ENCODE peak calls at places on chromosomes 5 and 9, in seven cellular contexts. One of them, this sample, is unnamed.

GRCh38 chr5:78569441-78569840 is 79.1 kb downstream of the LHFPL2 start:
- DNase-seq in AG04450: peak
- DNase-seq in brain microvascular endothelial cell: peak
- DNase-seq in foreskin fibroblast: peak
- DNase-seq in astrocyte: peak
- DNase-seq in Karpas-422: no peak
- DNase-seq in skeletal muscle cell: peak
- DNase-seq in this sample: peak

GRCh38 chr9:121292801-121293241 is 24.9 kb downstream of the GSN start:
- DNase-seq in AG04450: no peak
- DNase-seq in brain microvascular endothelial cell: no peak
- DNase-seq in foreskin fibroblast: no peak
- DNase-seq in astrocyte: no peak
- DNase-seq in Karpas-422: no peak
- DNase-seq in skeletal muscle cell: no peak
- DNase-seq in this sample: no peak

GRCh38 chr5:76709762-76710161 is 6.2 kb upstream of the F2R start:
- DNase-seq in AG04450: no peak
- DNase-seq in brain microvascular endothelial cell: no peak
- DNase-seq in foreskin fibroblast: peak
- DNase-seq in astrocyte: peak
- DNase-seq in Karpas-422: no peak
- DNase-seq in skeletal muscle cell: peak
- DNase-seq in this sample: peak

GRCh38 chr5:149651686-149652085 is 70.4 kb downstream of the ARHGEF37 start:
- DNase-seq in AG04450: no peak
- DNase-seq in brain microvascular endothelial cell: no peak
- DNase-seq in foreskin fibroblast: no peak
- DNase-seq in astrocyte: no peak
- DNase-seq in Karpas-422: no peak
- DNase-seq in skeletal muscle cell: no peak
- DNase-seq in this sample: no peak

GRCh38 chr5:164600166-164600715 is 1094.8 kb downstream of the MAT2B start:
- DNase-seq in AG04450: peak
- DNase-seq in brain microvascular endothelial cell: no peak
- DNase-seq in foreskin fibroblast: no peak
- DNase-seq in astrocyte: peak
- DNase-seq in Karpas-422: no peak
- DNase-seq in skeletal muscle cell: peak
- DNase-seq in this sample: peak

GRCh38 chr5:12017037-12017436 is 112.8 kb upstream of the CTNND2 start:
- DNase-seq in AG04450: no peak
- DNase-seq in brain microvascular endothelial cell: no peak
- DNase-seq in foreskin fibroblast: no peak
- DNase-seq in astrocyte: no peak
- DNase-seq in Karpas-422: no peak
- DNase-seq in skeletal muscle cell: no peak
- DNase-seq in this sample: no peak

GRCh38 chr9:109487247-109487646 is 10.9 kb downstream of the PTPN3 start:
- DNase-seq in AG04450: no peak
- DNase-seq in brain microvascular endothelial cell: no peak
- DNase-seq in foreskin fibroblast: no peak
- DNase-seq in astrocyte: no peak
- DNase-seq in Karpas-422: no peak
- DNase-seq in skeletal muscle cell: no peak
- DNase-seq in this sample: no peak

GRCh38 chr5:150313921-150314716 is 11.4 kb upstream of the ARSI start:
- DNase-seq in AG04450: no peak
- DNase-seq in brain microvascular endothelial cell: no peak
- DNase-seq in foreskin fibroblast: no peak
- DNase-seq in astrocyte: no peak
- DNase-seq in Karpas-422: no peak
- DNase-seq in skeletal muscle cell: no peak
- DNase-seq in this sample: no peak

GRCh38 chr9:121537283-121537682 is 37.6 kb upstream of the GGTA1 start:
- DNase-seq in AG04450: no peak
- DNase-seq in brain microvascular endothelial cell: no peak
- DNase-seq in foreskin fibroblast: no peak
- DNase-seq in astrocyte: no peak
- DNase-seq in Karpas-422: no peak
- DNase-seq in skeletal muscle cell: no peak
- DNase-seq in this sample: peak

GRCh38 chr5:151696470-151697061 is 9.9 kb upstream of the SPARC start:
- DNase-seq in AG04450: peak
- DNase-seq in brain microvascular endothelial cell: peak
- DNase-seq in foreskin fibroblast: peak
- DNase-seq in astrocyte: peak
- DNase-seq in Karpas-422: no peak
- DNase-seq in skeletal muscle cell: peak
- DNase-seq in this sample: peak

GRCh38 chr5:157549954-157550549 is 25.5 kb downstream of the ADAM19 start:
- DNase-seq in AG04450: no peak
- DNase-seq in brain microvascular endothelial cell: no peak
- DNase-seq in foreskin fibroblast: no peak
- DNase-seq in astrocyte: no peak
- DNase-seq in Karpas-422: no peak
- DNase-seq in skeletal muscle cell: no peak
- DNase-seq in this sample: no peak

GRCh38 chr5:9513825-9514224 is 32.0 kb downstream of the SEMA5A start:
- DNase-seq in AG04450: no peak
- DNase-seq in brain microvascular endothelial cell: peak
- DNase-seq in foreskin fibroblast: peak
- DNase-seq in astrocyte: no peak
- DNase-seq in Karpas-422: no peak
- DNase-seq in skeletal muscle cell: no peak
- DNase-seq in this sample: peak

GRCh38 chr5:178203670-178204204 is 596 bp upstream of the HNRNPAB start:
- DNase-seq in AG04450: no peak
- DNase-seq in brain microvascular endothelial cell: no peak
- DNase-seq in foreskin fibroblast: no peak
- DNase-seq in astrocyte: no peak
- DNase-seq in Karpas-422: no peak
- DNase-seq in skeletal muscle cell: no peak
- DNase-seq in this sample: no peak

GRCh38 chr5:109558364-109558763 is 131.4 kb upstream of the MAN2A1 start:
- DNase-seq in AG04450: no peak
- DNase-seq in brain microvascular endothelial cell: no peak
- DNase-seq in foreskin fibroblast: no peak
- DNase-seq in astrocyte: peak
- DNase-seq in Karpas-422: no peak
- DNase-seq in skeletal muscle cell: no peak
- DNase-seq in this sample: no peak

GRCh38 chr9:101270325-101270701 is 114.5 kb downstream of the BAAT start:
- DNase-seq in AG04450: no peak
- DNase-seq in brain microvascular endothelial cell: no peak
- DNase-seq in foreskin fibroblast: no peak
- DNase-seq in astrocyte: no peak
- DNase-seq in Karpas-422: no peak
- DNase-seq in skeletal muscle cell: no peak
- DNase-seq in this sample: no peak

GRCh38 chr5:179060116-179061008 is at the start of gene ZNF354C:
- DNase-seq in AG04450: peak
- DNase-seq in brain microvascular endothelial cell: peak
- DNase-seq in foreskin fibroblast: peak
- DNase-seq in astrocyte: peak
- DNase-seq in Karpas-422: no peak
- DNase-seq in skeletal muscle cell: peak
- DNase-seq in this sample: peak

GRCh38 chr9:98707158-98708102 is 1.3 kb downstream of the GABBR2 start:
- DNase-seq in AG04450: peak
- DNase-seq in brain microvascular endothelial cell: peak
- DNase-seq in foreskin fibroblast: peak
- DNase-seq in astrocyte: peak
- DNase-seq in Karpas-422: no peak
- DNase-seq in skeletal muscle cell: peak
- DNase-seq in this sample: peak

GRCh38 chr9:34049630-34050384 is 1.1 kb upstream of the UBAP2 start:
- DNase-seq in AG04450: no peak
- DNase-seq in brain microvascular endothelial cell: no peak
- DNase-seq in foreskin fibroblast: no peak
- DNase-seq in astrocyte: no peak
- DNase-seq in Karpas-422: no peak
- DNase-seq in skeletal muscle cell: no peak
- DNase-seq in this sample: no peak

GRCh38 chr9:27726244-27727141 is 153.2 kb upstream of the C9orf72 start:
- DNase-seq in AG04450: peak
- DNase-seq in brain microvascular endothelial cell: peak
- DNase-seq in foreskin fibroblast: no peak
- DNase-seq in astrocyte: peak
- DNase-seq in Karpas-422: peak
- DNase-seq in skeletal muscle cell: peak
- DNase-seq in this sample: peak

GRCh38 chr5:174371600-174372094 is 326.1 kb downstream of the NSG2 start:
- DNase-seq in AG04450: no peak
- DNase-seq in brain microvascular endothelial cell: peak
- DNase-seq in foreskin fibroblast: no peak
- DNase-seq in astrocyte: peak
- DNase-seq in Karpas-422: no peak
- DNase-seq in skeletal muscle cell: no peak
- DNase-seq in this sample: peak

GRCh38 chr5:143506881-143507552 is 103.5 kb upstream of the NR3C1 start:
- DNase-seq in AG04450: peak
- DNase-seq in brain microvascular endothelial cell: peak
- DNase-seq in foreskin fibroblast: peak
- DNase-seq in astrocyte: peak
- DNase-seq in Karpas-422: no peak
- DNase-seq in skeletal muscle cell: peak
- DNase-seq in this sample: peak
- H3K4me3 ChIP-seq in AG04450: no peak
- H3K4me3 ChIP-seq in brain microvascular endothelial cell: no peak
- H3K4me3 ChIP-seq in foreskin fibroblast: no peak
- H3K4me3 ChIP-seq in astrocyte: no peak
- H3K4me3 ChIP-seq in Karpas-422: no peak
- H3K4me3 ChIP-seq in skeletal muscle cell: no peak
- H3K4me3 ChIP-seq in this sample: no peak

GRCh38 chr5:170693701-170694100 is 89.8 kb upstream of the GABRP start:
- DNase-seq in AG04450: no peak
- DNase-seq in brain microvascular endothelial cell: no peak
- DNase-seq in foreskin fibroblast: no peak
- DNase-seq in astrocyte: no peak
- DNase-seq in Karpas-422: no peak
- DNase-seq in skeletal muscle cell: no peak
- DNase-seq in this sample: no peak

GRCh38 chr5:170697031-170697430 is 86.5 kb upstream of the GABRP start:
- DNase-seq in AG04450: no peak
- DNase-seq in brain microvascular endothelial cell: no peak
- DNase-seq in foreskin fibroblast: no peak
- DNase-seq in astrocyte: no peak
- DNase-seq in Karpas-422: no peak
- DNase-seq in skeletal muscle cell: no peak
- DNase-seq in this sample: no peak

GRCh38 chr5:170694911-170695310 is 88.6 kb upstream of the GABRP start:
- DNase-seq in AG04450: no peak
- DNase-seq in brain microvascular endothelial cell: no peak
- DNase-seq in foreskin fibroblast: no peak
- DNase-seq in astrocyte: no peak
- DNase-seq in Karpas-422: no peak
- DNase-seq in skeletal muscle cell: no peak
- DNase-seq in this sample: no peak

GRCh38 chr5:170691623-170692022 is 91.9 kb upstream of the GABRP start:
- DNase-seq in AG04450: no peak
- DNase-seq in brain microvascular endothelial cell: no peak
- DNase-seq in foreskin fibroblast: no peak
- DNase-seq in astrocyte: no peak
- DNase-seq in Karpas-422: no peak
- DNase-seq in skeletal muscle cell: no peak
- DNase-seq in this sample: no peak
- H3K4me3 ChIP-seq in AG04450: no peak
- H3K4me3 ChIP-seq in brain microvascular endothelial cell: no peak
- H3K4me3 ChIP-seq in foreskin fibroblast: no peak
- H3K4me3 ChIP-seq in astrocyte: no peak
- H3K4me3 ChIP-seq in Karpas-422: no peak
- H3K4me3 ChIP-seq in skeletal muscle cell: no peak
- H3K4me3 ChIP-seq in this sample: no peak

GRCh38 chr9:136729144-136729543 is 13.6 kb downstream of the LCN10 start:
- DNase-seq in AG04450: no peak
- DNase-seq in brain microvascular endothelial cell: no peak
- DNase-seq in foreskin fibroblast: no peak
- DNase-seq in astrocyte: no peak
- DNase-seq in Karpas-422: no peak
- DNase-seq in skeletal muscle cell: no peak
- DNase-seq in this sample: no peak
- H3K4me3 ChIP-seq in AG04450: peak
- H3K4me3 ChIP-seq in brain microvascular endothelial cell: peak
- H3K4me3 ChIP-seq in foreskin fibroblast: peak
- H3K4me3 ChIP-seq in astrocyte: peak
- H3K4me3 ChIP-seq in Karpas-422: no peak
- H3K4me3 ChIP-seq in skeletal muscle cell: peak
- H3K4me3 ChIP-seq in this sample: peak

GRCh38 chr5:95708876-95709275 is 22.3 kb upstream of the RHOBTB3 start:
- DNase-seq in AG04450: no peak
- DNase-seq in brain microvascular endothelial cell: no peak
- DNase-seq in foreskin fibroblast: no peak
- DNase-seq in astrocyte: no peak
- DNase-seq in Karpas-422: no peak
- DNase-seq in skeletal muscle cell: no peak
- DNase-seq in this sample: no peak

GRCh38 chr5:95712347-95712958 is 18.7 kb upstream of the RHOBTB3 start:
- DNase-seq in AG04450: peak
- DNase-seq in brain microvascular endothelial cell: peak
- DNase-seq in foreskin fibroblast: peak
- DNase-seq in astrocyte: peak
- DNase-seq in Karpas-422: no peak
- DNase-seq in skeletal muscle cell: no peak
- DNase-seq in this sample: peak

GRCh38 chr5:95707055-95707454 is 24.1 kb upstream of the RHOBTB3 start:
- DNase-seq in AG04450: no peak
- DNase-seq in brain microvascular endothelial cell: no peak
- DNase-seq in foreskin fibroblast: no peak
- DNase-seq in astrocyte: no peak
- DNase-seq in Karpas-422: no peak
- DNase-seq in skeletal muscle cell: no peak
- DNase-seq in this sample: no peak

GRCh38 chr5:95711501-95712346 is 19.4 kb upstream of the RHOBTB3 start:
- DNase-seq in AG04450: no peak
- DNase-seq in brain microvascular endothelial cell: no peak
- DNase-seq in foreskin fibroblast: no peak
- DNase-seq in astrocyte: no peak
- DNase-seq in Karpas-422: no peak
- DNase-seq in skeletal muscle cell: no peak
- DNase-seq in this sample: no peak

DNA sequence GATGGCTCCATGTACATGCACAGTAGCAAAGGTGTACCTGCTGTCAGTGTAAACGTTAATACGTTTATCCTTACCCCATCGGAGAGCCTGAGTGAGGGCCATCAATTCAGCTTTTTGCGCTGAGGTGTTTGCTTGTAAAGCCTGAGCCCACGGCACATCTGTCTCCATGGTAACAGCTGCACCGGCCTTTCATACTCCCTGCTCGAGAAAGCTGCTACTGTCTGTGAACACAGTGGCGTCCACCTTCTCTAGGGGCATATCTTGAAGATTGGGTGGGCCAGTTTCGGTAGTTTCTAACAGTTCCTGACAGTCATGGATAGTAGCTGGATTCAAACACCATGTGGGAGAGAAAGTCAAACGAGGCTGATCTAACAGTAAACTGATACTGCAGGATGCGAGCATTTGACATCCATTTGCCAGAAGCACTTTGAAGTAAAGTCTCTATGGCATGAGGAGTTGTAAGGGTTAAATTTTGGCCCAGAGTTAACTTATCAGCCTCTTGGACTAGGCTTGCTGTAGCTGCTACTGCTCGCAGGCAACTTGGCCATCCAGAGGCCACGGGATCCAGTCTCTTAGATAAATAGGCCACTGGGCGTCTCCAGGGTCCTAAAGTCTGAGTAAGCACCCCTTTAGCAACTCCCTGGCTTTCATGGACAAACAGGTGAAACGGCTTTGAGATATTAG is 21.0 kb upstream of the RHOBTB3 start:
- DNase-seq in AG04450: no peak
- DNase-seq in brain microvascular endothelial cell: no peak
- DNase-seq in foreskin fibroblast: no peak
- DNase-seq in astrocyte: no peak
- DNase-seq in Karpas-422: no peak
- DNase-seq in skeletal muscle cell: no peak
- DNase-seq in this sample: peak
- H3K4me3 ChIP-seq in AG04450: no peak
- H3K4me3 ChIP-seq in brain microvascular endothelial cell: no peak
- H3K4me3 ChIP-seq in foreskin fibroblast: no peak
- H3K4me3 ChIP-seq in astrocyte: no peak
- H3K4me3 ChIP-seq in Karpas-422: no peak
- H3K4me3 ChIP-seq in skeletal muscle cell: no peak
- H3K4me3 ChIP-seq in this sample: no peak

This sample was measured in fibroblast of the aortic adventitia.